ENCODE peak calls at places on chromosomes 5 and 9, in nine cellular contexts. E is heart right ventricle; S is CD4-positive, CD25-positive, alpha-beta regulatory T cell; C is effector memory CD8-positive, alpha-beta T cell; O is aorta; B is right cardiac atrium; N is activated T-cell treated with anti-CD3 and anti-CD28 coated beads, Interleukin-2, amount 50 U/mL, for 4 hours; I is gastroesophageal sphincter; Y is natural killer cell. J is an unnamed sample.

GRCh38 chr9:116617389-116617788 is 69.7 kb upstream of the TRIM32 start:
- ATAC-seq in E (no peak), S (no peak), C (no peak), O (no peak), B (no peak), N (no peak), I (no peak), Y (no peak), J (no peak)

GRCh38 chr9:107827304-107827703 is 337.7 kb upstream of the KLF4 start:
- ATAC-seq in E (peak; percentile 50), S (no peak), C (no peak), O (no peak), B (peak; percentile 58), N (no peak), I (no peak), Y (no peak), J (no peak)

GRCh38 chr5:116494784-116495480 is 79.7 kb downstream of the SEMA6A start:
- ATAC-seq in E (no peak), S (no peak), C (no peak), O (no peak), B (no peak), N (no peak), I (no peak), Y (no peak), J (no peak)

GRCh38 chr9:123090956-123091355 is 57.5 kb downstream of the GPR21 start:
- ATAC-seq in E (no peak), S (no peak), C (no peak), O (no peak), B (no peak), N (no peak), I (no peak), Y (no peak), J (no peak)

GRCh38 chr5:145689235-145689634 is 145.9 kb downstream of the PRELID2 start:
- ATAC-seq in E (peak; percentile 48), S (no peak), C (no peak), O (peak; percentile 7), B (no peak), N (no peak), I (peak; percentile 39), Y (no peak), J (peak; percentile 22)

GRCh38 chr9:77507212-77507961 is 140.7 kb downstream of the GNA14 start:
- ATAC-seq in E (peak; percentile 73), S (no peak), C (no peak), O (peak; percentile 43), B (peak; percentile 49), N (no peak), I (peak; percentile 76), Y (no peak), J (no peak)

GRCh38 chr9:122125891-122126331 is 32.8 kb upstream of the TTLL11 start:
- ATAC-seq in E (peak; percentile 4), S (no peak), C (no peak), O (no peak), B (peak; percentile 41), N (no peak), I (no peak), Y (no peak), J (peak; percentile 8)

GRCh38 chr5:120464627-120465280 is 654 bp downstream of the PRR16 start:
- ATAC-seq in E (peak; percentile 61), S (peak; percentile 33), C (no peak), O (peak; percentile 74), B (peak; percentile 78), N (peak; percentile 22), I (peak; percentile 67), Y (peak; percentile 39), J (peak; percentile 54)

GRCh38 chr9:1535599-1535998 is 479.5 kb upstream of the SMARCA2 start:
- ATAC-seq in E (no peak), S (no peak), C (no peak), O (no peak), B (no peak), N (no peak), I (no peak), Y (no peak), J (no peak)

GRCh38 chr5:67289763-67290521 is 93.3 kb upstream of the CD180 start:
- ATAC-seq in E (peak; percentile 63), S (no peak), C (no peak), O (peak; percentile 77), B (peak; percentile 78), N (no peak), I (peak; percentile 76), Y (no peak), J (no peak)

GRCh38 chr5:97000391-97000790 is 64.5 kb downstream of the LNPEP start:
- ATAC-seq in E (no peak), S (no peak), C (no peak), O (no peak), B (no peak), N (no peak), I (no peak), Y (no peak), J (no peak)

GRCh38 chr5:12080761-12081160 is 176.5 kb upstream of the CTNND2 start:
- ATAC-seq in E (no peak), S (no peak), C (no peak), O (no peak), B (no peak), N (no peak), I (no peak), Y (no peak), J (no peak)